ENCODE peak calls at places on chromosomes 12 and 14, in six cellular contexts. E, U, G, F, Y and H are unnamed samples.
A peak's percentile ranks its signal among the peaks of the same experiment; 100 is the strongest.

GRCh38 chr14:74516451-74517155 is 23.0 kb downstream of the ISCA2 start:
- DNase-seq in E (no peak), U (peak; percentile 27), G (no peak), F (no peak), Y (no peak), H (no peak)

GRCh38 chr14:100524933-100525243 is 62.3 kb downstream of the BEGAIN start:
- DNase-seq in E (peak; percentile 19), U (peak; percentile 81), G (peak; percentile 9), F (no peak), Y (no peak), H (no peak)

GRCh38 chr14:81127785-81128184 is 93.0 kb downstream of the GTF2A1 start:
- DNase-seq in E (peak; percentile 33), U (no peak), G (no peak), F (no peak), Y (no peak), H (no peak)

GRCh38 chr14:71474291-71474690 is 457.9 kb upstream of the RGS6 start:
- DNase-seq in E (no peak), U (no peak), G (no peak), F (no peak), Y (no peak), H (no peak)

GRCh38 chr14:20460458-20461229 is 590 bp downstream of the PIP4P1 start:
- DNase-seq in E (no peak), U (no peak), G (peak; percentile 73), F (peak; percentile 27), Y (no peak), H (peak; percentile 59)

GRCh38 chr12:88057994-88058718 is 29.0 kb upstream of the C12orf50 start:
- DNase-seq in E (peak; percentile 79), U (no peak), G (no peak), F (no peak), Y (no peak), H (no peak)

GRCh38 chr12:59626382-59626781 is 30.6 kb downstream of the SLC16A7 start:
- DNase-seq in E (peak; percentile 31), U (no peak), G (no peak), F (no peak), Y (no peak), H (no peak)

GRCh38 chr12:55671746-55672145 is 35.1 kb downstream of the OR10P1 start:
- DNase-seq in E (no peak), U (no peak), G (no peak), F (no peak), Y (no peak), H (no peak)

GRCh38 chr14:32635103-32635719 is 303.5 kb upstream of the NPAS3 start:
- DNase-seq in E (peak; percentile 60), U (no peak), G (no peak), F (no peak), Y (no peak), H (no peak)

DNA sequence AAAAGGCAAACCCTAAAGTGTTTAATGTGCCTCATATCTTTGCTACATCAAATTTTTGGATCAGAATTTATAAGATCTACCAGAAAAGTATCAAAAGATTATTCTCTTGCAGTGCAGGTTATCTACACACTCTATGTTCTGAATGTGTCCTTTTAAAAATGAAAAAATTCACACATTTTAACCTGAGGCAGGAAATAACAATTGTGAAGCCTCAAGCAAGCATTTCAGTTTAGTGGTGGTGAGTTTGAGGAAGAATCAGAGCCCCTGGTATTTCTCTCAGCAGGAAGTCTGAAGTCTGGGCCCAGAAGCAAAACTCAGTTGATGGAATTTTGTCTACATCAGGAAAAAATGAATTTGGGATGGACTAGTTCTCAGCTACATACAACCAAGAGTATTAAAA is 137.0 kb upstream of the PZP start:
- DNase-seq in E (no peak), U (no peak), G (no peak), F (no peak), Y (no peak), H (no peak)
- TF ChIP-seq CTCF in E (no peak), U (no peak), G (no peak), F (no peak), Y (no peak), H (no peak)

GRCh38 chr14:61102549-61103466 is 121.8 kb downstream of the SLC38A6 start:
- DNase-seq in E (no peak), U (no peak), G (peak; percentile 27), F (no peak), Y (no peak), H (no peak)

GRCh38 chr14:61103541-61104339 is 122.7 kb downstream of the SLC38A6 start:
- DNase-seq in E (peak; percentile 98), U (peak; percentile 28), G (no peak), F (no peak), Y (peak; percentile 95), H (peak; percentile 60)

GRCh38 chr14:61101803-61102548 is 120.9 kb downstream of the SLC38A6 start:
- DNase-seq in E (peak; percentile 89), U (no peak), G (peak; percentile 35), F (no peak), Y (no peak), H (no peak)

GRCh38 chr14:61106627-61107147 is 125.6 kb downstream of the SLC38A6 start:
- DNase-seq in E (no peak), U (no peak), G (peak; percentile 52), F (no peak), Y (no peak), H (no peak)

DNA sequence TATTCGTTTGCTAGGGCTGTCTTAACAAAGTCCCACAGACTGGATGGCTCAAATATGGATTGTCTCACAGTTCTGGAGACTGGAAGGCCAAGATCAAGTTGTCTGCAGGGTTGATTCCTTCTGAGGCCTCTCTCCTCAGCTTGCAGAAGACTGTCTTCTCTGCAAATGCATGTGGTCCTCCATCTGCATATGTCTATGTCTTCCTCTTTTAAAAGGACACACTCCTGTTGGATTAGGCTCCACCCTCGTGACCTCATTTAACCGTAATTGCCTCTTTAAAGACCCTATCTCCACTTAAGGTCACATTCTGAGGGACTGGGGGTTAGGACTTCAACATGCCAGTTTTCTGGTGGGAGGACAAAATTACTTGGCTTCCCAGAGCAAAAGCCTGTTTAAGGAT is 123.3 kb downstream of the SLC38A6 start:
- DNase-seq in E (no peak), U (no peak), G (no peak), F (no peak), Y (no peak), H (no peak)
- H3K4me3 ChIP-seq in E (no peak overlapping the region), U (no peak overlapping the region), G (no peak overlapping the region), F (no peak overlapping the region), Y (no peak overlapping the region), H (no peak overlapping the region)

GRCh38 chr12:5071496-5071895 is 27.8 kb downstream of the KCNA5 start:
- DNase-seq in E (no peak), U (no peak), G (no peak), F (no peak), Y (no peak), H (no peak)

GRCh38 chr12:5070090-5070489 is 26.4 kb downstream of the KCNA5 start:
- DNase-seq in E (no peak), U (no peak), G (no peak), F (no peak), Y (no peak), H (no peak)

GRCh38 chr12:5072326-5072725 is 28.6 kb downstream of the KCNA5 start:
- DNase-seq in E (no peak), U (no peak), G (no peak), F (no peak), Y (no peak), H (no peak)

GRCh38 chr12:5073838-5074237 is 30.2 kb downstream of the KCNA5 start:
- DNase-seq in E (peak; percentile 18), U (peak; percentile 57), G (peak; percentile 5), F (no peak), Y (no peak), H (no peak)

GRCh38 chr12:5073054-5073453 is 29.4 kb downstream of the KCNA5 start:
- DNase-seq in E (no peak), U (no peak), G (no peak), F (no peak), Y (no peak), H (no peak)
- TF ChIP-seq CTCF in E (no peak), U (no peak), G (peak; percentile 57), F (peak; percentile 10), Y (no peak), H (peak; percentile 60)

DNA sequence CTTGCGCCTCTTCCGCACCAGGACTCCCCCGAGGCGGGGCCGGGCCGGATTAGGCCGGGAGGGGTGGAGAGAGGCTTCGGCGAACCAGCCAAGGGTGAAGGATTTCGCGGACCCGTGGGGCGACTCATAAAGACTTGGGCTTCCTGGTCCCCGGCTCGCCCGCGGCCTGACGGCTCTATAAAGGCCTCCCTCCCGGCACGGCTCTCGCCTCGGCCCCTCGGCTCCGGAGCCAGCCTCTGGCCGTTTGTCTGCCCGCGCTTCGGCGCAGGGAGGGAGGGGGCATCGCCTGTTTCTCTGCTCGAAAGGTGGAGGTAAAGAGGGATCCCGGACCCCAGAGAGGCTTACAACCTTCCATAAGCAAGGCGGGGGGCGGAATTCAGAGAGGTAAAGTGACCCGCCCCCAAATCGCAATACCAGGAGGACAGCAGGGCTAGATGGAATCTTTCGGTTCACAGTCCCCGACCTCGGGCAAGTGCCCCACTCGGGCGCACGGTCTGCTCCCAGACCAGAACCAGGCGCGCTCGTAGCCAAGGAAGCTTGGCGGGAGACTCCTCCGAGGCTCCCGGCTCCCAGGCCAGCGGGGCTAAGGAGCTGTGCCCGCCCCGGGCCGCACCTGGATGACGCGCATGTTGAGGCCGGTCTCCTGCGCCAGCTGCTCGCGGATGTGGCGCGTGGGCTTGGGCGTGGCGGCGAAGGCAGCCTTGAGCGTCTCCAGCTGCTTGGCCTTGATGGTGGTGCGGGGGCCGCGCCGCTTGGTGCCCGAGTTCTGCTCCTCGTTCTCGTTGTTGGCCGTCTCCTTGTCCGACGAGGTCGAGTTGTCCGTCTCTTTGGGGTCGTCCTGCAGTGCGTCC is 3.9 kb downstream of the LHX5 start:
- DNase-seq in E (no peak), U (peak; percentile 82), G (no peak), F (no peak), Y (no peak), H (no peak)
- H3K4me3 ChIP-seq in E (peak overlapping the region; percentile 30), U (peak overlapping the region; percentile 95), G (no peak overlapping the region), F (no peak overlapping the region), Y (peak overlapping the region; percentile 47), H (no peak overlapping the region)

DNA sequence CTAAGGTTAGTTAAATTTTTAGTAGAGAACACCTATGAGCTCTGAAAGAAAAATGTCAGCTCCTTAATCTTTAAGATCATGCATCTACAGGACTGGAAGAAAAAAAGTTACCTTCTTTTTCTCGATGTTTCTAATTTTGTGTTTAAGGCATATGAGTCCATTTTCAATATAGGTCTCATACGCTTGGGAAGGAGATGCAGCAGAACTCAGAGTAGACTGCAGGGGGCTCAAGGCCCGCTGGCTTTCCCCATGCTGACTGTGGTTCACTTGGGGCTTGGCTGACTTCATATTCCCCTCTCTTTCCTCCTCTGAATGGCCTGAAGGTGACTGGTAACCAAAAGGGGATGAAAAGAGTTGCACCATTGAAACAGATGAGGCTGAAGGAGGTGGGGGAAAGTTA is 1.5 kb downstream of the CAPRIN2 start:
- DNase-seq in E (peak; percentile 59), U (peak; percentile 60), G (peak; percentile 60), F (no peak), Y (no peak), H (no peak)
- TF ChIP-seq CTCF in E (peak; percentile 67), U (peak; percentile 54), G (peak; percentile 71), F (peak; percentile 39), Y (peak; percentile 55), H (peak; percentile 53)